ENCODE peak calls at places on chromosome 3, in seven cellular contexts. T is cardiac muscle cell, B is right lobe of liver, G is OCI-LY7, E is transverse colon, U is endodermal cell, Q is AG04450. J is an unnamed sample.

GRCh38 chr3:189262746-189263145 is 91.0 kb downstream of the TPRG1 start:
- DNase-seq in B (peak), E (no peak), Q (no peak), U (no peak), G (no peak), T (no peak), J (no peak)

GRCh38 chr3:46080124-46080991 is 53.1 kb upstream of the XCR1 start:
- DNase-seq in T (no peak), Q (no peak), B (no peak), G (no peak), U (no peak), E (no peak), J (no peak)

GRCh38 chr3:149247025-149247710 is 25.5 kb upstream of the CP start:
- DNase-seq in T (peak), Q (no peak), U (no peak), E (no peak), G (peak), B (no peak), J (no peak)

GRCh38 chr3:66439666-66440344 is 61.0 kb downstream of the LRIG1 start:
- DNase-seq in G (peak), Q (no peak), E (no peak), B (no peak), T (no peak), U (no peak), J (no peak)

GRCh38 chr3:128517648-128518047 is 24.6 kb upstream of the GATA2 start:
- DNase-seq in U (no peak), T (no peak), E (no peak), B (no peak), Q (no peak), G (no peak), J (no peak)

GRCh38 chr3:195879416-195880036 is 28.8 kb downstream of the TNK2 start:
- DNase-seq in G (no peak), U (no peak), T (no peak), E (no peak), B (no peak), Q (no peak), J (no peak)

GRCh38 chr3:86982883-86983282 is 8.1 kb downstream of the VGLL3 start:
- DNase-seq in G (no peak), B (no peak), T (peak), E (no peak), U (no peak), Q (no peak), J (no peak)

GRCh38 chr3:138944136-138944658 is 2.7 kb downstream of the FOXL2 start:
- DNase-seq in Q (no peak), U (peak), B (no peak), E (no peak), T (no peak), G (no peak), J (no peak)

GRCh38 chr3:73740041-73740440 is 115.3 kb upstream of the PDZRN3 start:
- DNase-seq in Q (peak), B (no peak), U (no peak), T (peak), G (no peak), E (no peak), J (no peak)

GRCh38 chr3:116263842-116264545 is 181.3 kb downstream of the LSAMP start:
- DNase-seq in G (no peak), U (no peak), B (no peak), T (peak), Q (no peak), E (no peak), J (no peak)

GRCh38 chr3:141526709-141527108 is 39.9 kb downstream of the RASA2 start:
- DNase-seq in T (no peak), U (no peak), G (no peak), Q (no peak), B (no peak), E (no peak), J (no peak)

GRCh38 chr3:133620066-133620784 is 41.5 kb downstream of the TOPBP1 start:
- DNase-seq in T (no peak), E (peak), Q (no peak), U (no peak), B (no peak), G (peak), J (no peak)

GRCh38 chr3:132222868-132223538 is 94.2 kb upstream of the ACP3 start:
- DNase-seq in U (no peak), B (no peak), E (no peak), Q (no peak), G (no peak), T (peak), J (peak)

GRCh38 chr3:75631541-75631940 is 32.6 kb upstream of the FRG2C start:
- DNase-seq in Q (no peak), T (no peak), U (peak), G (no peak), E (no peak), B (no peak), J (no peak)

GRCh38 chr3:150874666-150875219 is 30.5 kb downstream of the MINDY4B start:
- DNase-seq in Q (no peak), E (no peak), B (no peak), U (no peak), G (no peak), T (peak), J (no peak)

GRCh38 chr3:32758375-32758753 is 59.4 kb upstream of the TRIM71 start:
- DNase-seq in U (no peak), G (no peak), B (no peak), T (peak), Q (peak), E (no peak), J (no peak)

GRCh38 chr3:77370413-77370812 is 330.5 kb downstream of the ROBO2 start:
- DNase-seq in E (no peak), Q (peak), B (no peak), T (peak), G (no peak), U (no peak), J (peak)

GRCh38 chr3:134796313-134797079 is 1.4 kb downstream of the EPHB1 start:
- DNase-seq in U (peak), G (no peak), E (no peak), B (no peak), Q (no peak), T (peak), J (no peak)

GRCh38 chr3:32355892-32356291 is 35.8 kb upstream of the CMTM7 start:
- DNase-seq in U (no peak), Q (no peak), E (no peak), G (no peak), B (no peak), T (no peak), J (no peak)

GRCh38 chr3:52176188-52176752 is 21.7 kb upstream of the ALAS1 start:
- DNase-seq in G (no peak), T (no peak), B (peak), Q (no peak), U (no peak), E (no peak), J (no peak)

GRCh38 chr3:98906230-98906629 is 4.7 kb upstream of the DCBLD2 start:
- DNase-seq in Q (peak), G (no peak), E (no peak), U (no peak), B (no peak), T (peak), J (no peak)

GRCh38 chr3:196641278-196642058 is 2.0 kb downstream of the NRROS start:
- DNase-seq in B (no peak), G (no peak), E (no peak), T (no peak), Q (no peak), U (no peak), J (no peak)

GRCh38 chr3:39147374-39147709 is 6.0 kb downstream of the CSRNP1 start:
- DNase-seq in B (no peak), G (no peak), Q (no peak), E (no peak), U (no peak), T (no peak), J (no peak)

GRCh38 chr3:40924559-40925058 is 274.7 kb upstream of the CTNNB1 start:
- DNase-seq in B (no peak), U (no peak), Q (no peak), E (no peak), G (no peak), T (no peak), J (no peak)

GRCh38 chr3:81643721-81644120 is 117.7 kb downstream of the GBE1 start:
- DNase-seq in B (no peak), Q (no peak), T (peak), E (peak), U (no peak), G (no peak), J (no peak)

GRCh38 chr3:83092521-83093221 is 1331.2 kb upstream of the GBE1 start:
- DNase-seq in G (no peak), B (peak), E (no peak), Q (no peak), T (no peak), U (no peak), J (peak)

GRCh38 chr3:140629351-140630137 is 48.3 kb upstream of the TRIM42 start:
- DNase-seq in T (peak), G (no peak), Q (no peak), E (no peak), B (no peak), U (no peak), J (peak)

GRCh38 chr3:25843332-25843731 is 53.4 kb downstream of the OXSM start:
- DNase-seq in Q (no peak), B (no peak), U (no peak), E (no peak), G (peak), T (peak), J (no peak)

GRCh38 chr3:160804762-160805161 is 48.7 kb downstream of the PPM1L start:
- DNase-seq in B (peak), Q (no peak), T (peak), E (peak), U (no peak), G (no peak), J (no peak)

GRCh38 chr3:17195192-17195611 is 310.4 kb downstream of the PLCL2 start:
- DNase-seq in Q (no peak), T (peak), U (peak), B (peak), E (peak), G (peak), J (no peak)

GRCh38 chr3:12916159-12916558 is 74.8 kb upstream of the RPL32 start:
- DNase-seq in B (no peak), Q (no peak), E (peak), G (no peak), U (no peak), T (no peak), J (no peak)

GRCh38 chr3:77873599-77873998 is 833.7 kb downstream of the ROBO2 start:
- DNase-seq in E (no peak), B (no peak), Q (no peak), U (no peak), T (no peak), G (no peak), J (no peak)

GRCh38 chr3:172305974-172306373 is 142.3 kb downstream of the GHSR start:
- DNase-seq in Q (no peak), E (no peak), T (no peak), B (no peak), G (no peak), U (no peak), J (no peak)

GRCh38 chr3:113018461-113019181 is 27.8 kb downstream of the GTPBP8 start:
- DNase-seq in U (no peak), G (peak), E (no peak), B (no peak), T (peak), Q (no peak), J (no peak)

GRCh38 chr3:48143567-48143966 is 44.6 kb downstream of the CDC25A start:
- DNase-seq in Q (no peak), U (no peak), G (no peak), B (no peak), T (no peak), E (no peak), J (no peak)

GRCh38 chr3:134799393-134799792 is 4.3 kb downstream of the EPHB1 start:
- DNase-seq in B (no peak), T (no peak), G (no peak), Q (no peak), E (no peak), U (peak), J (no peak)

GRCh38 chr3:151067158-151067557 is 18.3 kb upstream of the MED12L start:
- DNase-seq in U (peak), E (no peak), Q (no peak), B (no peak), T (peak), G (peak), J (no peak)

GRCh38 chr3:144692488-144692887 is 720.9 kb downstream of the DIPK2A start:
- DNase-seq in T (no peak), E (no peak), B (no peak), G (no peak), U (no peak), Q (no peak), J (no peak)

GRCh38 chr3:144683065-144683464 is 711.4 kb downstream of the DIPK2A start:
- DNase-seq in B (no peak), G (no peak), E (no peak), Q (no peak), U (no peak), T (no peak), J (no peak)

DNA sequence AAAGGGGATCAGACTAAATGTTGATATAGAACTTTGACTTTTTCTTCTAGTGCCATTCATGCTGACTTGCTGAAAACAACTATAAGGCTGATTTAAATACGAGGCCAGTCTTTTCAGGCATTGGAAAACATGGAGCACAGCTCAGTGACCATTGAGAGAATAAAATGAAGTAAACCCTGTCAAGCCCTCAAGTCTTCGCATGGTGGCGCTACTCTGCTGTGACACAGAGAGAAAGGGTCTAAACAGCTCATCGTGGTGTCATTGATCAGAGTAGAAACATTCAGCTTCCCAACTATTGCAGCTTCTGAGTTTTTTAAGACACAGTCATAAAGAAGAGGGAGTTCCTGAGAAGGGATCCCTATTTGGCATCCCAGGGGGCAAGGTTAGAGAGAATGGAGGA is 716.2 kb downstream of the DIPK2A start:
- DNase-seq in G (no peak), E (no peak), T (peak), B (no peak), Q (no peak), U (peak), J (no peak)
- TF ChIP-seq CTCF in G (peak), E (no peak), T (peak), B (no peak), Q (no peak), U (peak), J (peak)

GRCh38 chr3:72683068-72683467 is 165.2 kb downstream of the SHQ1 start:
- DNase-seq in U (no peak), Q (no peak), G (no peak), T (no peak), B (no peak), E (no peak), J (no peak)
- H3K4me3 ChIP-seq in U (no peak), Q (no peak), G (no peak), T (no peak), B (no peak), E (no peak), J (no peak)

GRCh38 chr3:85304360-85304964 is 345.7 kb downstream of the CADM2 start:
- DNase-seq in U (no peak), T (no peak), G (no peak), Q (no peak), B (no peak), E (no peak), J (no peak)
- TF ChIP-seq CTCF in U (peak), T (no peak), G (peak), Q (peak), B (peak), E (no peak), J (peak)

GRCh38 chr3:123085293-123085949 is 18.6 kb downstream of the PDIA5 start:
- DNase-seq in G (no peak), U (peak), E (no peak), T (no peak), B (peak), Q (no peak), J (no peak)

GRCh38 chr3:123086110-123086642 is 19.4 kb downstream of the PDIA5 start:
- DNase-seq in Q (no peak), U (peak), B (no peak), E (no peak), T (no peak), G (no peak), J (no peak)

GRCh38 chr3:123084192-123084591 is 17.4 kb downstream of the PDIA5 start:
- DNase-seq in T (no peak), U (peak), B (no peak), E (no peak), Q (no peak), G (no peak), J (no peak)

GRCh38 chr3:123083446-123084124 is 16.8 kb downstream of the PDIA5 start:
- DNase-seq in U (peak), T (peak), E (no peak), B (no peak), G (no peak), Q (no peak), J (no peak)

DNA sequence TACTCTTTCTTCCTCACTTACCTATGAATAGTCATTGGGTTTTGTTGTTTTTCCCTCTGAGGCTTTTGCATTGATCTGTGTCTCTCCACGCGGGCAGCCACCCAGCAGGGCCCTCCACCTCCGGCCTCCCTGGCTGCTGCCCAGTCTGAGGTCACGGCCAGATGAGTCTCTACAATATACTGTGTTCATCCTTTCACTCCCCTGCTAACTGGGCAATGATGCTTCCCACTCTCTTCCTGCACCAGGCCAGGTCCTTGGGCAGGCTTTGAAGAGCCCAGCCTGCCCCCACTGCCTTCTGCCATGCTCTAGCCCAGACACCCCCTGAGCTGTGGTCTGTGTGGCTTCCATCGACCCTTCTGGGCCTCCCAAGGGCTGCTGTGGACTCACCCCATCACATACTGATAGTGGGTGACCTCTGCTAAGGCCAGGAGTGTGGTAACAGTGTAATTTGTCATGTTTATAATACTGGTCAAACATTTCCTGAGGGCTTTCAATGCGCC is 18.0 kb downstream of the PDIA5 start:
- DNase-seq in Q (no peak), G (no peak), E (no peak), U (peak), B (peak), T (no peak), J (no peak)
- H3K4me3 ChIP-seq in Q (no peak), G (no peak), E (no peak), U (no peak), B (no peak), T (no peak), J (no peak)

DNA sequence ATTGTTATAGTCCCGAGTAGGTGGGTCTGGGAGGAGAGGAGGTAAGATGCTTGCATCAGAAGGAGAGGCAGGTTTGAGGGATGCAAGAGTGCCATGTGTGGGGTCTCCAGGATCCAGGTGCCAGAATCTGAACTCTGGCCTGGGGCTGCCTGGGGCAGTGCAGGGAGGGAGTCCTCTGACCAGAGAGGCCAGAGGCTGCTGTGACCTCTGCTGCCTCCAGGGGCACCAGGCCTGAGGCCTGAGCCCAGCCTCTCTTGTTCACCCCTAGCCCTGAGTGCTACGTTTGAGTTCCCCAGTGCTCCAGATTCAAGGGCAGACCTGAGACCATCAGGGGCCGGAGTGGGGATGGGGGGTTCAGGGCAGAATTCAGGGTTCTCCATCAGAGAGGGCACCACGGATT is 7.4 kb downstream of the SLC38A3 start:
- DNase-seq in T (no peak), G (no peak), B (no peak), E (no peak), U (peak), Q (no peak), J (no peak)
- TF ChIP-seq CTCF in T (peak), G (peak), B (peak), E (no peak), U (peak), Q (no peak), J (no peak)

DNA sequence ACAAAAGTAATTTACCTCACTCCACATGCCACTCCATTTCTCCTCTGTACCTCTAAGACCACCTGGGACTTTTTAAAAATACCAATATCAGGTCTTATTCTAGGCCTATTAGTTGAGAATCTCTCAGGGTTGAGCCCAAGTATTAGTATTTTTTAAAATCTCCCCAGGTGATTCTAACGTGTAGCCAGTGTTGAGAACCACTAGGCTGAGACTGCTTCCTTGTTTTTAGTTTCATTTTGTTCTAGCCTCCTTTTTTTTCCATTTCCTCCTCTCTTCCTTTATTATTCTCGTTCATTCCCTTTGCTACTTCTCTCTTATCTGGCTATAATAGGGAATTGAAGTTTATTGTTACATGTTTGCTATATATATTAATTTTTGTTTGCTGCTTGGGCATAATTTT is 217.9 kb upstream of the CD96 start:
- DNase-seq in G (peak), Q (no peak), E (no peak), B (no peak), T (no peak), U (no peak), J (no peak)
- H3K4me3 ChIP-seq in G (peak), Q (no peak), E (no peak), B (no peak), T (no peak), U (no peak), J (no peak)

GRCh38 chr3:36738701-36739100 is 25.7 kb downstream of the DCLK3 start:
- DNase-seq in B (peak), U (no peak), E (no peak), Q (no peak), G (no peak), T (peak), J (no peak)

GRCh38 chr3:36740822-36741221 is 23.5 kb downstream of the DCLK3 start:
- DNase-seq in B (no peak), E (no peak), U (no peak), G (no peak), Q (no peak), T (no peak), J (no peak)

GRCh38 chr3:36743821-36744220 is 20.5 kb downstream of the DCLK3 start:
- DNase-seq in G (no peak), Q (no peak), B (no peak), U (no peak), T (no peak), E (no peak), J (no peak)

GRCh38 chr3:36744770-36745169 is 19.6 kb downstream of the DCLK3 start:
- DNase-seq in Q (no peak), E (no peak), T (no peak), G (no peak), U (no peak), B (no peak), J (no peak)

DNA sequence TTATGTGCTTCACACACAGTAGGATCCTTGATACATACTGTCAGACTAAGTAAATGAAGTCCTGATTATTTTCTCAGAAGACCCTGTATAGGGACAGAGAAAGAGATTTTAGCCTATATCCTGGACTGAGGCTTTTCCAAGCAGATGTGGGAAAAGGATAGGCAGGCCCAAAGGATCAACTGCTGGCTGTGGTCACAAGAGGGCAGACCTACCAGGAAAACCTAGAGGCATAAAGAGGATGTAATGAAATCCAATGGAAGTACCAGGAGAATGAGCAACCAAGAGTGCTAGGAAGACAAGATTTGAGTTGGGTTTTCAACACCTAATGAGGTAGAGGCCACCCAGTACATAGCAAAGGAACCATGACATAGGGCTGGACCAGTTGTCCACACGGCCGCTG is 23.1 kb downstream of the DCLK3 start:
- DNase-seq in E (no peak), T (peak), U (peak), B (no peak), Q (no peak), G (no peak), J (no peak)
- TF ChIP-seq CTCF in E (no peak), T (peak), U (peak), B (no peak), Q (peak), G (no peak), J (peak)